ENCODE peak calls at places on chromosome 11, in six cellular contexts. Y, W, Q, I, R and P are unnamed samples. For H3K4me1 and H3K27me3, the result is how much of the 10 kb centered on the place peaks cover.

GRCh38 chr11:97890466-97890865 is 1130.3 kb upstream of the CNTN5 start:
- DNase-seq in I (no peak), Q (no peak), W (no peak), R (no peak), Y (no peak), P (no peak)

GRCh38 chr11:94815705-94816344 is 47.7 kb downstream of the AMOTL1 start:
- DNase-seq in R (peak), Y (no peak), I (no peak), W (peak), Q (no peak), P (no peak)

GRCh38 chr11:9053631-9054030 is 37.8 kb downstream of the SCUBE2 start:
- DNase-seq in W (no peak), R (no peak), Y (no peak), I (no peak), Q (no peak), P (no peak)

GRCh38 chr11:61293869-61294716 is 1.0 kb downstream of the VWCE start:
- DNase-seq in I (peak), W (peak), Q (no peak), Y (no peak), R (peak), P (no peak)

GRCh38 chr11:68033708-68034045 is 3.2 kb downstream of the NDUFS8 start:
- DNase-seq in Y (no peak), I (peak), R (no peak), Q (no peak), W (no peak), P (no peak)

GRCh38 chr11:113507341-113507740 is 32.1 kb upstream of the DRD2 start:
- DNase-seq in Q (no peak), I (no peak), Y (no peak), R (no peak), W (no peak), P (no peak)

GRCh38 chr11:36210529-36210928 is 78.7 kb downstream of the COMMD9 start:
- DNase-seq in R (no peak), I (no peak), Q (no peak), W (no peak), Y (no peak), P (peak)

GRCh38 chr11:98964146-98964545 is 56.6 kb upstream of the CNTN5 start:
- DNase-seq in R (no peak), Y (no peak), I (no peak), Q (no peak), W (no peak), P (no peak)

GRCh38 chr11:114889464-114890065 is 211.2 kb downstream of the NXPE2 start:
- DNase-seq in I (no peak), W (no peak), Y (no peak), R (no peak), Q (no peak), P (no peak)

GRCh38 chr11:2794419-2794795 is 91.2 kb downstream of the CDKN1C start:
- DNase-seq in W (no peak), I (no peak), Q (no peak), R (no peak), Y (no peak), P (no peak)

GRCh38 chr11:19633276-19633675 is 79.4 kb upstream of the NAV2 start:
- DNase-seq in W (no peak), Y (no peak), R (no peak), I (peak), Q (no peak), P (no peak)

GRCh38 chr11:45820211-45820857 is 15.4 kb downstream of the SLC35C1 start:
- DNase-seq in I (no peak), W (no peak), R (no peak), Q (no peak), Y (no peak), P (no peak)

GRCh38 chr11:64065141-64065465 is 29.4 kb downstream of the FLRT1 start:
- DNase-seq in I (no peak), Y (no peak), R (no peak), W (no peak), Q (no peak), P (no peak)

GRCh38 chr11:73671701-73672100 is 25.3 kb downstream of the PLEKHB1 start:
- DNase-seq in Y (no peak), Q (no peak), W (no peak), I (no peak), R (no peak), P (no peak)

GRCh38 chr11:44178381-44178780 is 82.9 kb downstream of the EXT2 start:
- DNase-seq in W (peak), R (no peak), Y (no peak), Q (no peak), I (no peak), P (no peak)

GRCh38 chr11:2578006-2578933 is 121.5 kb downstream of the KCNQ1OT1 start:
- DNase-seq in R (no peak), Q (no peak), Y (no peak), I (no peak), W (no peak), P (no peak)

GRCh38 chr11:76763573-76764348 is 19.4 kb upstream of the TSKU start:
- DNase-seq in Y (no peak), Q (no peak), R (peak), W (no peak), I (no peak), P (peak)

GRCh38 chr11:59668188-59668949 is 468 bp downstream of the PATL1 start:
- DNase-seq in W (peak), Y (peak), I (peak), R (peak), Q (peak), P (peak)

GRCh38 chr11:47175746-47176327 is 842 bp downstream of the ARFGAP2 start:
- DNase-seq in Q (no peak), Y (no peak), R (peak), I (no peak), W (no peak), P (no peak)

GRCh38 chr11:47176328-47177228 is at the start of gene ARFGAP2:
- DNase-seq in R (peak), Y (peak), Q (peak), W (peak), I (peak), P (peak)

GRCh38 chr11:47171057-47171838 is 5.4 kb downstream of the ARFGAP2 start:
- DNase-seq in Q (no peak), R (no peak), Y (no peak), W (no peak), I (no peak), P (no peak)

GRCh38 chr11:47172740-47173139 is 3.9 kb downstream of the ARFGAP2 start:
- DNase-seq in Y (no peak), R (no peak), Q (no peak), I (no peak), W (no peak), P (no peak)

DNA sequence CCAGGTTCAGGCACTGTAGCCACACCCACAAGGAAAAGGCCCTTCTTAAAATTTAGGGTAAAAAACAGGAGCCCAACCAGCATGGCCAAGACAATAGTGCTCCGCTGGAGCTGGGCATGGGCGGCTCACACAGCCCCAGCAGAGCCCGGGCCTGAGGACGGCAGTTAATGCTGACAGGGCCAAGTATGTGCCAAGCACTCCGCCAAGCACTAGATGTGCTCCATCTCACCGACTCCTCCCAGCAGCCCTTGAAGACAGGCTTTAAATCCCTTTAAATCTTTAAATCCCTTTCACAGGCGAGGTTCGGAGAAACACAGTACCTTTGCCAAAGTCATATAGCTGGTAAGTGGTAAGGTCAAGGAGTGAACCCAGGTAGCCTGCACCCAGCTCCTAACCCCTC is 4.8 kb downstream of the ARFGAP2 start:
- DNase-seq in R (no peak), Y (no peak), Q (no peak), I (no peak), W (no peak), P (no peak)
- H3K4me1 ChIP-seq in R (under half), Y (under half), Q (under half), I (under half), W (under half), P (under half)

GRCh38 chr11:38543311-38543710 is 1945.3 kb upstream of the RAG2 start:
- DNase-seq in I (no peak), Q (no peak), W (peak), R (peak), Y (no peak), P (peak)

GRCh38 chr11:38543951-38544350 is 1945.9 kb upstream of the RAG2 start:
- DNase-seq in Q (no peak), W (no peak), I (no peak), Y (no peak), R (no peak), P (no peak)

DNA sequence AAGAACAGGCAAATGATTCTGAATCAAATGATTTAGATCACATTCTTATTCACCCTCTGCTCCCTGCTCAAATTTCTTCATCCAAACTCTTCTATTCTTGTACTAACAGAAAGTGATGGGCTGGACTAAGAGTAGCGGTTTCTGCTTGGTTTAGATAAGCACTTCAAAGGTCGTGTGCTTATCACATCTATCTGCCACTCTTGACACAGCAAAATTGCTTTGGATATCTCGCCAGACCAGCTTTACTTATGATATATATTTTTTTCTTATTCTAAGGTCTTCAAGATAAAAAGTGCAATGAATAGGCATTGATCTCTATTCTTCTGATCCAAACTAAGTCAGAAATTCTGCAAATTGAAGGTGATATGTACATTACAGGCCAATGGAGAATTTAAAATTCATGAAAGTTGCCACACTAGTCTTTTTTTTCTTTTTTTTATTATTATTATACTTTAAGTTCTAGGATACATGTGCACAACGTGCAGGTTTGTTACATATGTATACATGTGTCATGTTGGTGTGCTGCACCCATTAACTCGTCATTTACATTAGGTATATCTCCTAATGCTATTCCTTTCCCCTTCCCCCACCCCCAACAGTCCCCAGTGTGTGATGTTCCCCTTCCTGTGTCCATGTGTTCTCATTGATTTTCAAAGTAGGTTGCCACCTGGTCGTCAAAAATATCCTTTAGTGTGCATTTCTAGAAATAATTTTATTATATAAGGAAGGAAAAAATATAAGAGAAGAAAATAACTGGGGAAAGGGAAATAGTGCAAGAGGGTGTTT is 1941.0 kb upstream of the RAG2 start:
- DNase-seq in R (no peak), Q (no peak), W (no peak), I (no peak), Y (no peak), P (no peak)
- H3K27ac ChIP-seq in R (no peak), Q (no peak), W (no peak), I (no peak), Y (no peak), P (no peak)

GRCh38 chr11:128689946-128690745 is 3.7 kb upstream of the FLI1 start:
- DNase-seq in Q (no peak), Y (no peak), R (no peak), W (peak), I (no peak), P (no peak)
- H3K27me3 ChIP-seq in Q (under half), Y (under half), R (half or more), W (half or more), I (under half), P (half or more)

DNA sequence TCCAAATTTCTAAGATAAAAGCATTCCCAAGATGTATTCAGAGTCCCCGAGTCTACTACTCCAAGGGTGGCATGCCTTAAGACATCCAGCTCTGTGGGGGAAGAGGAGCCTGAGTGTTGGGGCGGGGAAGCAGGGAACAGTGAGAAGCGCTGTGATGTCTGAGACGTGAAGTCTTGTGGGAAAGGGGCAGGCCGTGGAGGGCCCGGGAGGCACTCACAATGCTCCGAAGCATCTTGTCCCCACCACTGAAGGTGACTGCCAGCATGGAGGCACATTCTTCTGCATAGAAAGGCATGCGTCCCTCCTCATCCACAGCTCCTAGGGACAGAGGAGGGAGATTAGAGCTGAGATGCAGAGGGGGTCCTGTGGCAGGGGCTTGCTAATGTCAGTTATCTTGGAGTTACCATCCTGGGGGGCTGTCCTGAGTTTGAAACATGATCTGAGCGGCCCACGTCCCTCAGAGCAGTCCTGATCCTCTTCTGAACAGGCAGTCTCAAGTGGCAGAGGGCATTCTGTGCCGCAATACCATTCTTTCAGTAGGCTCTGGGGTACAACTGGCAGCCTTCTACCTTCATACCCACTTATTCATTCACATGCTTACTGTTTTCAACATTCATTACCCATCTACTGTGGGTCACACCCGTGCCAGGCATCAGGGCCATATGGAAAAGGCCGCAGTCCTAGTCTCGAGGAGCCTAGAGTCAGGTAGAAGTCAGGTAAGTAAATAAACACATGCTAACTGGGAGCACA is 8.7 kb downstream of the PCSK7 start:
- DNase-seq in R (no peak), W (no peak), Y (no peak), Q (no peak), I (no peak), P (no peak)
- H3K4me1 ChIP-seq in R (under half), W (under half), Y (under half), Q (under half), I (under half), P (under half)

GRCh38 chr11:575996-576756 is at the start of gene PHRF1:
- DNase-seq in W (peak), Y (peak), Q (peak), R (peak), I (peak), P (peak)

GRCh38 chr11:576791-577610 is 731 bp downstream of the PHRF1 start:
- DNase-seq in W (no peak), Y (no peak), I (no peak), R (no peak), Q (no peak), P (no peak)

GRCh38 chr11:573146-573759 is 3.0 kb upstream of the PHRF1 start:
- DNase-seq in Y (no peak), R (no peak), W (no peak), I (no peak), Q (no peak), P (no peak)

GRCh38 chr11:575324-575995 is 810 bp upstream of the PHRF1 start:
- DNase-seq in R (peak), Q (no peak), W (peak), Y (no peak), I (peak), P (peak)

DNA sequence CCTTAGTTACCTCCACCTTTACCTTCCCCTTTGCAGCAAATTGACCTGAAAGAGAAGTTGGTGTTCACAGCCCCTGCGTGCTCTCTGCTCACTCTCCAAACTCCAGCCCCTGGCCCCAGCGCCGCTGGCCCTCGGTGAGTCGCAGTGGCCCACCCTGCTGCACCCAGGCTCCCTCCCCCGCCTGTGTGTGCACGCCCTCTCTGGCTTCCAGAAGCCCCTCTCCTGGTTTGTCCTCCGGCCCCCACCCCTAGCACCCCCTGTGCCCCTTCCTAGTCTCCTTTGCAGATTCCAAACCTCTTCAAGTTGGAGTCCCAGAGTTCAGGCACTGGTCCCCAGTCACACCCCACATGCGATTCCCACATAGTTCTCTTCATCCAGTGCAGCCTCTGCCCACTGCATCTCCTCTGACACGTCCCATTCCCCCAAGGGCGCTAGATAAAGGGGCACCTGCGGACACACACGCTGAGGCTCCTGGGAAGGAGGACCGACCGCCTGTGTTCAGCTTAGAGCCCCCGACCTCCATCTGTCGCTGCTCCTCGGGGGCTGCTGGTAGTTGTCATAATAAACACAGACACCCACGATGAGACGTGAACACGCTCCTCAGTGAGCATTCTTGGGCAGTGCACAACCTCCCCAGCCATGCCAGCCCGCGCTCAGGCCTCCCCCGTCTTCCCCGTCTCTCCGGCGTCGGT is 1.5 kb upstream of the PHRF1 start:
- DNase-seq in W (no peak), I (no peak), Q (no peak), Y (no peak), R (no peak), P (no peak)
- H3K27ac ChIP-seq in W (no peak), I (peak), Q (peak), Y (no peak), R (no peak), P (no peak)

GRCh38 chr11:118259138-118259537 is 5.0 kb downstream of the MPZL2 start:
- DNase-seq in W (no peak), I (no peak), Y (no peak), Q (no peak), R (no peak), P (no peak)

GRCh38 chr11:118263109-118263508 is 988 bp downstream of the MPZL2 start:
- DNase-seq in W (no peak), Q (no peak), I (peak), R (no peak), Y (no peak), P (no peak)

GRCh38 chr11:118258410-118258809 is 5.7 kb downstream of the MPZL2 start:
- DNase-seq in Q (no peak), R (peak), Y (no peak), W (peak), I (no peak), P (no peak)

GRCh38 chr11:118263694-118264567 is at the start of gene MPZL2:
- DNase-seq in W (peak), I (peak), R (peak), Y (no peak), Q (no peak), P (peak)

DNA sequence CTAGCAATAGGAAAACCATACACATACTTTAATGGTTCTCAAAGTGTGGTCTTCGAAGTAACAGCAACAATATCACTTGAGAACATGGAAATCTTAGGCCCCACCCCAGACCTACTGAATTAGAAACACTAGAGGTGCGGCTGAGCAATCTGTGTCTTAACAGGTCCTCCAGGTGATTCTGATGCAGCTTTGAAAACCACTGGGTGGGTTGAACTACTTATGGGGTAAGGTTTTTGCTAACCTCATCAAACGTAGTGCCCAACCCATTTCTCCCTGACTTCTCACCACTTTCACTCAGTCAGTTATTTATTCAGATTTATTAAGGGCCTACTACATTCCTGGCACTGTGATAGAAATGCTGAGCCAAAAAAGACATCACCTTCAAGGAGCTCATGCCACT is 3.7 kb downstream of the MPZL2 start:
- DNase-seq in W (no peak), Y (no peak), Q (no peak), I (no peak), R (no peak), P (no peak)
- H3K27me3 ChIP-seq in W (under half), Y (under half), Q (under half), I (under half), R (under half), P (under half)

GRCh38 chr11:65383778-65384177 is 1.3 kb upstream of the SLC25A45 start:
- DNase-seq in Y (no peak), R (peak), I (no peak), W (no peak), Q (no peak), P (no peak)
- H3K4me1 ChIP-seq in Y (half or more), R (half or more), I (half or more), W (under half), Q (half or more), P (under half)

DNA sequence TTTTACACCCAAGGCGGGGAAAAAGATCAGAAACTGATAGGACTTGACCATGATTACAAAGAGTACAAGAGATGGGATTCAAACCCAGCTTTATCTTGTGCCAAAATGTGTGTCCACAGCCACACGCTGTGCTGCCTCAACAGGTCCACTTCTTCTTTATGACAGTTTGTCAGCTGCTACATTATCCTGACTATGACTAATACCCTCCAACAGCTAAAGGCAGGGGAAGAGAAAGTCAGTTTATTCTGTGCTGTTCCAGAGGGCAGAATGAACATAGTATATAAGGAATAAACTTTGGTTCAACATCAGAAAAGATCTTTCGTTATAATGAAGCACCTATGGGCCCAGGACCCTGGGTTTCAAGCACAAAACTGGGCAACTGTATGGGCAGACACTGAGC is 668.2 kb upstream of the TENM4 start:
- DNase-seq in W (no peak), I (no peak), Q (no peak), Y (no peak), R (peak), P (no peak)
- H3K27ac ChIP-seq in W (no peak), I (no peak), Q (no peak), Y (no peak), R (no peak), P (no peak)